ENCODE peak calls at places on chromosomes 5 and 9, in four cellular contexts. N is SK-MEL-5, X is GM18507, R is substantia nigra. Z is an unnamed sample.

GRCh38 chr5:59287884-59288283 is 605.6 kb downstream of the PDE4D start:
- DNase-seq in N (no peak), X (no peak), R (no peak), Z (no peak)

GRCh38 chr9:89519393-89519805 is 21.5 kb upstream of the SEMA4D start:
- DNase-seq in N (no peak), X (no peak), R (no peak), Z (no peak)

GRCh38 chr5:168683247-168683926 is 104.2 kb upstream of the PANK3 start:
- DNase-seq in R (no peak), N (no peak), X (no peak), Z (no peak)

GRCh38 chr9:114786251-114786650 is 19.6 kb downstream of the TNFSF15 start:
- DNase-seq in X (no peak), N (no peak), R (no peak), Z (no peak)

GRCh38 chr5:148962761-148963324 is 100.0 kb downstream of the SH3TC2 start:
- DNase-seq in X (no peak), R (no peak), N (no peak), Z (no peak)

GRCh38 chr5:121500262-121500792 is 351.4 kb upstream of the FTMT start:
- DNase-seq in R (no peak), X (no peak), N (no peak), Z (no peak)

GRCh38 chr5:58475404-58475803 is 15.5 kb upstream of the PLK2 start:
- DNase-seq in N (no peak), X (no peak), R (no peak), Z (no peak)

GRCh38 chr9:136093995-136094881 is 851 bp downstream of the NACC2 start:
- DNase-seq in X (no peak), R (no peak), N (peak; percentile 49), Z (no peak)

GRCh38 chr9:80615964-80616363 is 1044.2 kb downstream of the TLE4 start:
- DNase-seq in R (no peak), X (no peak), N (no peak), Z (no peak)

GRCh38 chr9:112382066-112382465 is 2.2 kb downstream of the HSDL2 start:
- DNase-seq in N (no peak), X (no peak), R (no peak), Z (no peak)

GRCh38 chr9:80957806-80958205 is 731.5 kb downstream of the TLE1 start:
- DNase-seq in R (no peak), X (no peak), N (no peak), Z (no peak)

GRCh38 chr5:122062205-122062604 is 15.9 kb downstream of the LOX start:
- DNase-seq in X (no peak), N (no peak), R (no peak), Z (no peak)

GRCh38 chr9:35051069-35051967 is 21.1 kb downstream of the VCP start:
- DNase-seq in R (no peak), X (peak; percentile 32), N (peak; percentile 71), Z (no peak)

GRCh38 chr9:8208465-8208864 is 408.9 kb upstream of the DMAC1 start:
- DNase-seq in R (no peak), N (no peak), X (no peak), Z (no peak)

GRCh38 chr9:131263701-131264100 is 12.6 kb downstream of the FAM78A start:
- DNase-seq in X (no peak), R (no peak), N (no peak), Z (no peak)

GRCh38 chr5:14790220-14790619 is 81.4 kb downstream of the ANKH start:
- DNase-seq in R (no peak), X (no peak), N (no peak), Z (no peak)

GRCh38 chr5:139915834-139916233 is 120.2 kb downstream of the PSD2 start:
- DNase-seq in R (no peak), X (no peak), N (no peak), Z (no peak)

GRCh38 chr5:67181648-67182218 is 14.9 kb downstream of the CD180 start:
- DNase-seq in X (no peak), N (no peak), R (no peak), Z (no peak)

GRCh38 chr9:72203205-72203803 is 54.1 kb downstream of the GDA start:
- DNase-seq in R (no peak), X (no peak), N (peak; percentile 82), Z (no peak)

GRCh38 chr5:171599957-171600612 is 180.6 kb downstream of the FGF18 start:
- DNase-seq in N (no peak), X (no peak), R (no peak), Z (no peak)

GRCh38 chr9:136485049-136485647 is 2.3 kb upstream of the SEC16A start:
- DNase-seq in N (peak; percentile 84), X (peak; percentile 59), R (peak; percentile 60), Z (peak; percentile 84)